ENCODE peak calls at places on chromosome 19, in five cellular contexts. Q is stimulated activated naive CD8-positive, alpha-beta T cell treated with anti-CD3 and anti-CD28 coated beads, Interleukin-15, Interleukin-2, amounts not matched to agents 100 U/mL and 50 U/mL, for 24 hours; V is NCI-H1092 treated with DMSO at 0.1 percent for 48 hours; J is HTR-8/SVneo; L is nucleus accumbens. Y is an unnamed sample.
A peak's percentile ranks its signal among the peaks of the same experiment; 100 is the strongest.

GRCh38 chr19:52734340-52734892 is 428 bp downstream of the ZNF611 start:
- DNase-seq in Q (peak; percentile 28), V (no peak), J (no peak), L (peak; percentile 32), Y (no peak)

GRCh38 chr19:46739290-46739771 is 6.5 kb upstream of the FKRP start:
- DNase-seq in Q (no peak), V (no peak), J (no peak), L (peak; percentile 16), Y (peak; percentile 29)

GRCh38 chr19:38899447-38900219 is at the start of the genes NFKBIB and SIRT2:
- DNase-seq in Q (peak; percentile 97), V (peak; percentile 97), J (peak; percentile 99), L (peak; percentile 99), Y (peak; percentile 100)

GRCh38 chr19:42657551-42657950 is 62.8 kb upstream of the CEACAM8 start:
- DNase-seq in Q (no peak), V (no peak), J (no peak), L (no peak), Y (no peak)

GRCh38 chr19:42081584-42082258 is 5.8 kb downstream of the ZNF574 start:
- DNase-seq in Q (no peak), V (no peak), J (peak; percentile 50), L (no peak), Y (peak; percentile 1)

GRCh38 chr19:35090160-35090794 is 25.3 kb upstream of the FXYD3 start:
- DNase-seq in Q (peak; percentile 55), V (peak; percentile 40), J (peak; percentile 79), L (peak; percentile 35), Y (peak; percentile 75)

GRCh38 chr19:49224856-49225255 is 67.3 kb downstream of the TRPM4 start:
- DNase-seq in Q (peak; percentile 45), V (peak; percentile 52), J (peak; percentile 71), L (no peak), Y (no peak)

GRCh38 chr19:30490760-30491159 is 118.6 kb downstream of the ZNF536 start:
- DNase-seq in Q (no peak), V (no peak), J (no peak), L (no peak), Y (no peak)

GRCh38 chr19:36136975-36137686 is 2.7 kb upstream of the CAPNS1 start:
- DNase-seq in Q (no peak), V (peak; percentile 42), J (peak; percentile 68), L (no peak), Y (no peak)

GRCh38 chr19:13917888-13918406 is 11.9 kb downstream of the CC2D1A start:
- DNase-seq in Q (no peak), V (no peak), J (no peak), L (no peak), Y (no peak)

GRCh38 chr19:3665681-3666544 is 34.4 kb downstream of the PIP5K1C start:
- DNase-seq in Q (peak; percentile 84), V (no peak), J (peak; percentile 69), L (peak; percentile 41), Y (peak; percentile 30)

GRCh38 chr19:47353307-47353712 is 4.2 kb downstream of the DHX34 start:
- DNase-seq in Q (no peak), V (no peak), J (no peak), L (no peak), Y (no peak)

GRCh38 chr19:49409441-49410029 is 13.7 kb downstream of the PTH2 start:
- DNase-seq in Q (no peak), V (no peak), J (no peak), L (no peak), Y (no peak)

GRCh38 chr19:41294393-41294792 is 15.6 kb upstream of the CCDC97 start:
- DNase-seq in Q (no peak), V (no peak), J (no peak), L (no peak), Y (no peak)

GRCh38 chr19:32914879-32915278 is 45.3 kb upstream of the SLC7A9 start:
- DNase-seq in Q (no peak), V (no peak), J (no peak), L (no peak), Y (no peak)

GRCh38 chr19:44869728-44870470 is 21.2 kb upstream of the TOMM40 start:
- DNase-seq in Q (no peak), V (no peak), J (no peak), L (no peak), Y (no peak)

GRCh38 chr19:407501-408440 is 1.2 kb downstream of the C2CD4C start:
- DNase-seq in Q (no peak), V (no peak), J (no peak), L (no peak), Y (no peak)

GRCh38 chr19:33641261-33641660 is 19.5 kb downstream of the CHST8 start:
- DNase-seq in Q (no peak), V (no peak), J (no peak), L (no peak), Y (no peak)

GRCh38 chr19:23698711-23699520 is 11.9 kb upstream of the ZNF675 start:
- DNase-seq in Q (no peak), V (no peak), J (no peak), L (no peak), Y (no peak)

GRCh38 chr19:29504454-29504853 is 21.3 kb upstream of the VSTM2B start:
- DNase-seq in Q (no peak), V (no peak), J (no peak), L (no peak), Y (peak; percentile 61)

GRCh38 chr19:38692458-38693379 is 45.3 kb downstream of the ACTN4 start:
- DNase-seq in Q (no peak), V (no peak), J (no peak), L (peak; percentile 47), Y (no peak)

GRCh38 chr19:15154002-15154612 is 46.7 kb downstream of the NOTCH3 start:
- DNase-seq in Q (peak; percentile 48), V (no peak), J (no peak), L (no peak), Y (no peak)

GRCh38 chr19:44927746-44928145 is 13.3 kb downstream of the APOC1 start:
- DNase-seq in Q (no peak), V (no peak), J (no peak), L (no peak), Y (no peak)

GRCh38 chr19:6108721-6109633 is 1.3 kb downstream of the RFX2 start:
- DNase-seq in Q (peak; percentile 64), V (peak; percentile 47), J (no peak), L (peak; percentile 11), Y (no peak)

GRCh38 chr19:49196527-49197240 is 39.1 kb downstream of the TRPM4 start:
- DNase-seq in Q (no peak), V (peak; percentile 20), J (no peak), L (no peak), Y (no peak)

GRCh38 chr19:54160182-54160811 is 776 bp upstream of the LENG1 start:
- DNase-seq in Q (no peak), V (no peak), J (no peak), L (no peak), Y (no peak)